ENCODE peak calls at places on chromosomes 16 and 17, in seven cellular contexts. One of them, this sample, is unnamed.

GRCh38 chr17:50953831-50954601 is 87.9 kb upstream of the TOB1 start:
- DNase-seq in fibroblast of the aortic adventitia: peak; percentile 51
- DNase-seq in epithelial cell of esophagus: peak; percentile 92
- DNase-seq in fibroblast of mammary gland: peak; percentile 58
- DNase-seq in HFF-Myc: peak; percentile 61
- DNase-seq in retinal pigment epithelial cell: no peak
- DNase-seq in progenitor cell of endocrine pancreas: no peak
- DNase-seq in this sample: no peak

GRCh38 chr17:67293251-67294203 is 48.5 kb upstream of the HELZ start:
- DNase-seq in HFF-Myc: no peak
- DNase-seq in retinal pigment epithelial cell: no peak
- DNase-seq in fibroblast of the aortic adventitia: peak; percentile 48
- DNase-seq in progenitor cell of endocrine pancreas: peak; percentile 27
- DNase-seq in fibroblast of mammary gland: peak; percentile 53
- DNase-seq in epithelial cell of esophagus: peak; percentile 61
- DNase-seq in this sample: peak; percentile 35

GRCh38 chr17:62109378-62109902 is 44.4 kb upstream of the MED13 start:
- DNase-seq in progenitor cell of endocrine pancreas: peak; percentile 73
- DNase-seq in HFF-Myc: peak; percentile 26
- DNase-seq in fibroblast of mammary gland: peak; percentile 77
- DNase-seq in fibroblast of the aortic adventitia: peak; percentile 74
- DNase-seq in retinal pigment epithelial cell: no peak
- DNase-seq in epithelial cell of esophagus: peak; percentile 82
- DNase-seq in this sample: peak; percentile 84

GRCh38 chr16:26569793-26570192 is 496.9 kb upstream of the C16orf82 start:
- DNase-seq in HFF-Myc: no peak
- DNase-seq in retinal pigment epithelial cell: no peak
- DNase-seq in progenitor cell of endocrine pancreas: no peak
- DNase-seq in epithelial cell of esophagus: no peak
- DNase-seq in fibroblast of the aortic adventitia: no peak
- DNase-seq in fibroblast of mammary gland: no peak
- DNase-seq in this sample: no peak

GRCh38 chr17:80512233-80512632 is 32.4 kb upstream of the RPTOR start:
- DNase-seq in fibroblast of mammary gland: peak; percentile 65
- DNase-seq in progenitor cell of endocrine pancreas: no peak
- DNase-seq in HFF-Myc: no peak
- DNase-seq in fibroblast of the aortic adventitia: no peak
- DNase-seq in retinal pigment epithelial cell: no peak
- DNase-seq in epithelial cell of esophagus: peak; percentile 29
- DNase-seq in this sample: no peak

GRCh38 chr16:86834451-86835035 is 256.2 kb downstream of the FOXL1 start:
- DNase-seq in fibroblast of mammary gland: peak; percentile 71
- DNase-seq in retinal pigment epithelial cell: no peak
- DNase-seq in progenitor cell of endocrine pancreas: no peak
- DNase-seq in HFF-Myc: peak; percentile 12
- DNase-seq in epithelial cell of esophagus: no peak
- DNase-seq in fibroblast of the aortic adventitia: peak; percentile 25
- DNase-seq in this sample: no peak

GRCh38 chr16:22979038-22979437 is 165.1 kb downstream of the HS3ST2 start:
- DNase-seq in HFF-Myc: no peak
- DNase-seq in fibroblast of the aortic adventitia: no peak
- DNase-seq in fibroblast of mammary gland: no peak
- DNase-seq in progenitor cell of endocrine pancreas: no peak
- DNase-seq in retinal pigment epithelial cell: no peak
- DNase-seq in epithelial cell of esophagus: no peak
- DNase-seq in this sample: no peak

GRCh38 chr16:69314534-69314933 is 3.4 kb downstream of the VPS4A start:
- DNase-seq in HFF-Myc: no peak
- DNase-seq in epithelial cell of esophagus: no peak
- DNase-seq in fibroblast of mammary gland: no peak
- DNase-seq in retinal pigment epithelial cell: no peak
- DNase-seq in progenitor cell of endocrine pancreas: no peak
- DNase-seq in fibroblast of the aortic adventitia: no peak
- DNase-seq in this sample: no peak

GRCh38 chr17:29577778-29578211 is 9.3 kb downstream of the TP53I13 start:
- DNase-seq in progenitor cell of endocrine pancreas: no peak
- DNase-seq in retinal pigment epithelial cell: no peak
- DNase-seq in fibroblast of the aortic adventitia: peak; percentile 65
- DNase-seq in HFF-Myc: no peak
- DNase-seq in epithelial cell of esophagus: no peak
- DNase-seq in fibroblast of mammary gland: no peak
- DNase-seq in this sample: no peak

GRCh38 chr16:27324851-27325301 is 11.1 kb downstream of the IL4R start:
- DNase-seq in epithelial cell of esophagus: no peak
- DNase-seq in retinal pigment epithelial cell: no peak
- DNase-seq in fibroblast of mammary gland: no peak
- DNase-seq in progenitor cell of endocrine pancreas: no peak
- DNase-seq in HFF-Myc: no peak
- DNase-seq in fibroblast of the aortic adventitia: no peak
- DNase-seq in this sample: no peak

GRCh38 chr17:7042507-7043194 is 1.2 kb downstream of the SLC16A11 start:
- DNase-seq in fibroblast of the aortic adventitia: no peak
- DNase-seq in progenitor cell of endocrine pancreas: no peak
- DNase-seq in epithelial cell of esophagus: no peak
- DNase-seq in retinal pigment epithelial cell: no peak
- DNase-seq in HFF-Myc: no peak
- DNase-seq in fibroblast of mammary gland: no peak
- DNase-seq in this sample: no peak

GRCh38 chr17:958712-959451 is 20.7 kb downstream of the NXN start:
- DNase-seq in fibroblast of mammary gland: no peak
- DNase-seq in retinal pigment epithelial cell: peak; percentile 68
- DNase-seq in progenitor cell of endocrine pancreas: no peak
- DNase-seq in epithelial cell of esophagus: no peak
- DNase-seq in fibroblast of the aortic adventitia: no peak
- DNase-seq in HFF-Myc: no peak
- DNase-seq in this sample: no peak

GRCh38 chr17:18257747-18258355 is 687 bp downstream of the FLII start:
- DNase-seq in retinal pigment epithelial cell: no peak
- DNase-seq in progenitor cell of endocrine pancreas: peak; percentile 41
- DNase-seq in fibroblast of mammary gland: peak; percentile 77
- DNase-seq in HFF-Myc: no peak
- DNase-seq in fibroblast of the aortic adventitia: peak; percentile 56
- DNase-seq in epithelial cell of esophagus: peak; percentile 62
- DNase-seq in this sample: no peak

GRCh38 chr17:57989011-57989345 is 924 bp upstream of the VEZF1 start:
- DNase-seq in epithelial cell of esophagus: peak; percentile 20
- DNase-seq in progenitor cell of endocrine pancreas: no peak
- DNase-seq in HFF-Myc: no peak
- DNase-seq in fibroblast of the aortic adventitia: no peak
- DNase-seq in fibroblast of mammary gland: peak; percentile 49
- DNase-seq in retinal pigment epithelial cell: no peak
- DNase-seq in this sample: no peak

GRCh38 chr17:82295472-82295814 is 21.9 kb upstream of the CSNK1D start:
- DNase-seq in HFF-Myc: no peak
- DNase-seq in fibroblast of mammary gland: peak; percentile 39
- DNase-seq in progenitor cell of endocrine pancreas: no peak
- DNase-seq in fibroblast of the aortic adventitia: no peak
- DNase-seq in retinal pigment epithelial cell: no peak
- DNase-seq in epithelial cell of esophagus: no peak
- DNase-seq in this sample: no peak

GRCh38 chr16:65117701-65118448 is 4.0 kb downstream of the CDH11 start:
- DNase-seq in epithelial cell of esophagus: peak; percentile 84
- DNase-seq in fibroblast of the aortic adventitia: peak; percentile 89
- DNase-seq in progenitor cell of endocrine pancreas: peak; percentile 58
- DNase-seq in fibroblast of mammary gland: peak; percentile 87
- DNase-seq in retinal pigment epithelial cell: peak; percentile 42
- DNase-seq in HFF-Myc: peak; percentile 83
- DNase-seq in this sample: peak; percentile 1

GRCh38 chr16:67169011-67169451 is 1.3 kb upstream of the NOL3 start:
- DNase-seq in epithelial cell of esophagus: no peak
- DNase-seq in progenitor cell of endocrine pancreas: no peak
- DNase-seq in HFF-Myc: no peak
- DNase-seq in retinal pigment epithelial cell: no peak
- DNase-seq in fibroblast of the aortic adventitia: no peak
- DNase-seq in fibroblast of mammary gland: no peak
- DNase-seq in this sample: no peak

GRCh38 chr16:67170168-67170947 is at the start of gene NOL3:
- DNase-seq in progenitor cell of endocrine pancreas: no peak
- DNase-seq in retinal pigment epithelial cell: no peak
- DNase-seq in fibroblast of the aortic adventitia: peak; percentile 85
- DNase-seq in epithelial cell of esophagus: peak; percentile 74
- DNase-seq in HFF-Myc: no peak
- DNase-seq in fibroblast of mammary gland: peak; percentile 72
- DNase-seq in this sample: no peak

GRCh38 chr16:67170948-67171649 is 761 bp downstream of the NOL3 start:
- DNase-seq in fibroblast of the aortic adventitia: peak; percentile 43
- DNase-seq in epithelial cell of esophagus: no peak
- DNase-seq in HFF-Myc: no peak
- DNase-seq in fibroblast of mammary gland: peak; percentile 48
- DNase-seq in progenitor cell of endocrine pancreas: no peak
- DNase-seq in retinal pigment epithelial cell: no peak
- DNase-seq in this sample: no peak

GRCh38 chr16:67167588-67167987 is 2.8 kb upstream of the NOL3 start:
- DNase-seq in fibroblast of mammary gland: no peak
- DNase-seq in epithelial cell of esophagus: no peak
- DNase-seq in retinal pigment epithelial cell: no peak
- DNase-seq in fibroblast of the aortic adventitia: no peak
- DNase-seq in progenitor cell of endocrine pancreas: no peak
- DNase-seq in HFF-Myc: no peak
- DNase-seq in this sample: no peak

GRCh38 chr16:67169642-67170167 is 633 bp upstream of the NOL3 start:
- DNase-seq in epithelial cell of esophagus: no peak
- DNase-seq in retinal pigment epithelial cell: no peak
- DNase-seq in fibroblast of the aortic adventitia: no peak
- DNase-seq in HFF-Myc: no peak
- DNase-seq in progenitor cell of endocrine pancreas: no peak
- DNase-seq in fibroblast of mammary gland: no peak
- DNase-seq in this sample: no peak
- TF ChIP-seq CTCF in epithelial cell of esophagus: peak; percentile 48
- TF ChIP-seq CTCF in retinal pigment epithelial cell: peak; percentile 81
- TF ChIP-seq CTCF in fibroblast of the aortic adventitia: peak; percentile 67
- TF ChIP-seq CTCF in HFF-Myc: peak; percentile 80
- TF ChIP-seq CTCF in progenitor cell of endocrine pancreas: peak; percentile 70
- TF ChIP-seq CTCF in fibroblast of mammary gland: peak; percentile 60
- TF ChIP-seq CTCF in this sample: peak; percentile 80

GRCh38 chr17:13311301-13311700 is 290.4 kb downstream of the HS3ST3A1 start:
- DNase-seq in fibroblast of mammary gland: peak; percentile 85
- DNase-seq in HFF-Myc: peak; percentile 69
- DNase-seq in retinal pigment epithelial cell: peak; percentile 69
- DNase-seq in fibroblast of the aortic adventitia: peak; percentile 55
- DNase-seq in progenitor cell of endocrine pancreas: no peak
- DNase-seq in epithelial cell of esophagus: no peak
- DNase-seq in this sample: no peak

GRCh38 chr17:13302983-13303382 is 285.2 kb upstream of the ELAC2 start:
- DNase-seq in retinal pigment epithelial cell: no peak
- DNase-seq in progenitor cell of endocrine pancreas: no peak
- DNase-seq in fibroblast of mammary gland: no peak
- DNase-seq in fibroblast of the aortic adventitia: no peak
- DNase-seq in HFF-Myc: no peak
- DNase-seq in epithelial cell of esophagus: no peak
- DNase-seq in this sample: no peak

GRCh38 chr17:13310858-13311257 is 290.9 kb downstream of the HS3ST3A1 start:
- DNase-seq in epithelial cell of esophagus: no peak
- DNase-seq in HFF-Myc: no peak
- DNase-seq in fibroblast of the aortic adventitia: no peak
- DNase-seq in fibroblast of mammary gland: no peak
- DNase-seq in progenitor cell of endocrine pancreas: no peak
- DNase-seq in retinal pigment epithelial cell: no peak
- DNase-seq in this sample: no peak

GRCh38 chr17:13306310-13306962 is 288.6 kb upstream of the ELAC2 start:
- DNase-seq in HFF-Myc: peak; percentile 81
- DNase-seq in fibroblast of mammary gland: peak; percentile 96
- DNase-seq in fibroblast of the aortic adventitia: peak; percentile 82
- DNase-seq in progenitor cell of endocrine pancreas: no peak
- DNase-seq in epithelial cell of esophagus: peak; percentile 13
- DNase-seq in retinal pigment epithelial cell: no peak
- DNase-seq in this sample: no peak
- TF ChIP-seq CTCF in HFF-Myc: peak; percentile 73
- TF ChIP-seq CTCF in fibroblast of mammary gland: peak; percentile 96
- TF ChIP-seq CTCF in fibroblast of the aortic adventitia: peak; percentile 61
- TF ChIP-seq CTCF in progenitor cell of endocrine pancreas: peak; percentile 50
- TF ChIP-seq CTCF in epithelial cell of esophagus: no peak
- TF ChIP-seq CTCF in retinal pigment epithelial cell: peak; percentile 77
- TF ChIP-seq CTCF in this sample: no peak

GRCh38 chr16:82609140-82609539 is 17.6 kb upstream of the CDH13 start:
- DNase-seq in epithelial cell of esophagus: no peak
- DNase-seq in fibroblast of the aortic adventitia: no peak
- DNase-seq in HFF-Myc: no peak
- DNase-seq in fibroblast of mammary gland: no peak
- DNase-seq in retinal pigment epithelial cell: no peak
- DNase-seq in progenitor cell of endocrine pancreas: no peak
- DNase-seq in this sample: no peak

GRCh38 chr16:82605076-82605475 is 21.7 kb upstream of the CDH13 start:
- DNase-seq in HFF-Myc: no peak
- DNase-seq in progenitor cell of endocrine pancreas: no peak
- DNase-seq in epithelial cell of esophagus: no peak
- DNase-seq in retinal pigment epithelial cell: no peak
- DNase-seq in fibroblast of the aortic adventitia: no peak
- DNase-seq in fibroblast of mammary gland: no peak
- DNase-seq in this sample: no peak

GRCh38 chr16:82605863-82606620 is 20.7 kb upstream of the CDH13 start:
- DNase-seq in fibroblast of mammary gland: no peak
- DNase-seq in fibroblast of the aortic adventitia: no peak
- DNase-seq in progenitor cell of endocrine pancreas: no peak
- DNase-seq in epithelial cell of esophagus: no peak
- DNase-seq in retinal pigment epithelial cell: no peak
- DNase-seq in HFF-Myc: no peak
- DNase-seq in this sample: no peak

GRCh38 chr16:82598766-82599165 is 28.0 kb upstream of the CDH13 start:
- DNase-seq in retinal pigment epithelial cell: no peak
- DNase-seq in HFF-Myc: no peak
- DNase-seq in fibroblast of the aortic adventitia: no peak
- DNase-seq in fibroblast of mammary gland: no peak
- DNase-seq in epithelial cell of esophagus: no peak
- DNase-seq in progenitor cell of endocrine pancreas: no peak
- DNase-seq in this sample: no peak

DNA sequence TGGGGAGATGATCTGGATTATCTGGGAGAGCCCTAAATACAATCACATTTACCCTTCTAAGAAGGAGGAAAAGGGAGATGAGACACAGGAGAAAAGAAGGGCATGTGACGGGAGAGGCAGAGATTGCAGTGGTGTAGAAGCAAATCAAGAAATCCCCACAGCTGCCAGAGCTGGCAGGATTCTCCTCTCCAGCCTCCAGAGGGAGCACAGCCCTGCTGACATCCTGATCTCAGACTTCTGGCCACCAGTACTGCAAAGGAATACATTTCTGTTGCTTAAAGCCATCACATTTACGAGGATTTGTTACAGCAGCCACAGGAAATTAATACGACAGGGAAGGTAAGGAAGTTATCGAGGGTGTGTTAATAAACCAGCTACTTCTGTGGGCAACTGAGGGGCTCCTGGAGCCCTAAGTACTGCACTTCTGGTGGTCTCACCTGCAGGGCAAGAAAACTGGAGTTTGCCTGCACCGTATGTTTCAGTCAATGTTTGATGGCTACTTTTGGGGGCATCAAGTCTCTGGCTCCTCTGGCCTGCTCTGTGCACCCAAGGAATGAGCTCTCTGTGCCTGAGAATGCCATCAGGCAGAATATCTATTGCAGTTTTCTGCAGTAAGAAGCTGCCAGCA is 22.9 kb upstream of the CDH13 start:
- DNase-seq in HFF-Myc: no peak
- DNase-seq in progenitor cell of endocrine pancreas: no peak
- DNase-seq in retinal pigment epithelial cell: peak; percentile 16
- DNase-seq in fibroblast of the aortic adventitia: peak; percentile 78
- DNase-seq in epithelial cell of esophagus: peak; percentile 66
- DNase-seq in fibroblast of mammary gland: peak; percentile 50
- DNase-seq in this sample: no peak
- TF ChIP-seq CTCF in HFF-Myc: peak; percentile 69
- TF ChIP-seq CTCF in progenitor cell of endocrine pancreas: peak; percentile 70
- TF ChIP-seq CTCF in retinal pigment epithelial cell: peak; percentile 82
- TF ChIP-seq CTCF in fibroblast of the aortic adventitia: peak; percentile 90
- TF ChIP-seq CTCF in epithelial cell of esophagus: peak; percentile 80
- TF ChIP-seq CTCF in fibroblast of mammary gland: peak; percentile 53
- TF ChIP-seq CTCF in this sample: peak; percentile 28

GRCh38 chr17:74987418-74987908 is at the start of gene CDR2L:
- DNase-seq in fibroblast of mammary gland: peak; percentile 85
- DNase-seq in retinal pigment epithelial cell: peak; percentile 75
- DNase-seq in fibroblast of the aortic adventitia: peak; percentile 88
- DNase-seq in HFF-Myc: no peak
- DNase-seq in epithelial cell of esophagus: peak; percentile 94
- DNase-seq in progenitor cell of endocrine pancreas: peak; percentile 92
- DNase-seq in this sample: peak; percentile 53
- TF ChIP-seq CTCF in fibroblast of mammary gland: no peak
- TF ChIP-seq CTCF in retinal pigment epithelial cell: no peak
- TF ChIP-seq CTCF in fibroblast of the aortic adventitia: no peak
- TF ChIP-seq CTCF in HFF-Myc: no peak
- TF ChIP-seq CTCF in epithelial cell of esophagus: no peak
- TF ChIP-seq CTCF in progenitor cell of endocrine pancreas: peak; percentile 26
- TF ChIP-seq CTCF in this sample: no peak